ENCODE peak calls at places on chromosomes 4 and X, in eight cellular contexts. N is PC-9, E is fibroblast of lung, F is hepatocyte, P is GM12878, T is IMR-90, Y is MM.1S, D is GM23248. C is an unnamed sample. For H3K9me3, the result is how much of the 10 kb centered on the place peaks cover.

GRCh38 chrX:114841051-114841450 is 176.4 kb downstream of the IL13RA2 start:
- DNase-seq in P (no peak), F (no peak), Y (no peak), E (no peak), D (peak), T (peak), N (no peak), C (peak)

GRCh38 chr4:40718571-40718970 is 31.2 kb upstream of the NSUN7 start:
- DNase-seq in T (no peak), D (no peak), E (no peak), P (no peak), F (peak), Y (peak), N (peak), C (no peak)

GRCh38 chr4:188158336-188158735 is 19.1 kb downstream of the TRIML1 start:
- DNase-seq in F (no peak), D (no peak), Y (no peak), E (no peak), N (no peak), T (no peak), P (no peak), C (no peak)

GRCh38 chr4:94939791-94940530 is 182.2 kb downstream of the BMPR1B start:
- DNase-seq in P (no peak), T (peak), Y (no peak), D (no peak), F (no peak), E (peak), N (no peak), C (no peak)

GRCh38 chr4:130479020-130479419 is 1383.1 kb downstream of the C4orf33 start:
- DNase-seq in N (no peak), Y (no peak), E (peak), D (peak), F (no peak), T (peak), P (no peak), C (peak)

GRCh38 chr4:145920205-145920604 is 18.4 kb downstream of the ZNF827 start:
- DNase-seq in D (peak), N (no peak), P (no peak), E (peak), T (peak), F (no peak), Y (no peak), C (peak)

GRCh38 chrX:27307546-27307945 is 155.6 kb downstream of the PPP4R3C start:
- DNase-seq in N (no peak), T (no peak), P (no peak), D (no peak), E (no peak), Y (no peak), F (no peak), C (no peak)

GRCh38 chrX:144896323-144896722 is 351.0 kb upstream of the SPANXN1 start:
- DNase-seq in T (no peak), E (no peak), Y (peak), F (peak), P (no peak), D (peak), N (no peak), C (peak)

GRCh38 chrX:13120017-13120416 is 75.6 kb upstream of the FAM9C start:
- DNase-seq in F (peak), D (peak), N (peak), P (no peak), T (peak), E (peak), Y (no peak), C (no peak)

GRCh38 chrX:69993494-69993893 is 56.2 kb downstream of the AWAT2 start:
- DNase-seq in N (no peak), F (no peak), D (no peak), T (no peak), P (no peak), E (no peak), Y (no peak), C (no peak)

GRCh38 chr4:39541987-39542632 is 14.9 kb upstream of the UGDH start:
- DNase-seq in Y (no peak), T (no peak), N (no peak), F (peak), P (no peak), E (no peak), D (no peak), C (no peak)

GRCh38 chr4:183333983-183334382 is 11.8 kb upstream of the CLDN24 start:
- DNase-seq in D (no peak), Y (no peak), E (no peak), F (peak), P (no peak), T (peak), N (no peak), C (peak)

GRCh38 chrX:68930576-68931317 is 101.9 kb downstream of the EFNB1 start:
- DNase-seq in D (no peak), Y (no peak), E (no peak), N (peak), F (no peak), P (no peak), T (no peak), C (no peak)

DNA sequence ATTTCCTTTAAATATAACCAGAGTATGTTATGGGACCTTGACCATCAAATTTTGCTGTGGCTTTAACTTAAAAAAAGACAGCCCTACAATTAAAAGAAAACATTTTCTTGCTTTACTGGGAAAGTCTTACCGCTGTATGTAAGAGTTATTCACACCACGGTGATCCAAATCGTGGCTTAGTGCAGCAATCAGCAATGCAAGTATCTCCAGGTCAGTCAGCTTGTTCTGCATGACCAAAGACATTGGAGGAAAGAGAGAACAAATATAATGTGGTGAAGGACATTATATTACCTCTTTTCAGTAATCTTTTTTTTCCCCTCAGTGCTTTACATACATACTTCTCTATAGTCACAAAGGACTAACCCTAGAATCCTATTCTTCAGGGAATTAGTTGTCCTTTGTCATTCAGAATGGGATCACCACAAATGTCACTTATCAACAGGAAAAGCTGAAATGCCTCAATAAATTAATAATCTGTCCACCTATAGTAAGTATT is 109.6 kb downstream of the PDE5A start:
- DNase-seq in T (no peak), F (no peak), D (no peak), Y (no peak), N (no peak), E (no peak), P (no peak), C (no peak)
- H3K27ac ChIP-seq in T (peak), F (no peak), D (no peak), Y (no peak), N (no peak), E (no peak), P (no peak), C (no peak)

DNA sequence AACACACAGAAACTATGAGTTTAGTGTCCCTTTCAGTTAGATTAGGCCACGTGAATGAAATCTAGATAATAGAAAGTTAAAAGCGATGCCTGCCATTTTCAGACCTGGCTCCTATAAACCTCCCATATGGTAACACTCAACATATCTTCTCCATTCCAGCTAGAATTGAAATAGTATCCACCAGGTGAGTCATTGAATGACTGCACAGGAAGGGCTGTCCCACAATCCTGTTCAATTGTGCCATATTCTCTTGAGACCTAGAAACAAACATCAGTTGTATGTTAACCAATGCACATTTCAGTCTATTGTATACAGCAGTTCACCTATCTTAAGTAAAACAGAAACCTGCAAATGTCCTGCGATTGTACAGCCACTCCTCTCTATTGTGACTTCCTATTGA is 659.3 kb upstream of the SLIT2 start:
- DNase-seq in T (peak), F (no peak), N (no peak), D (peak), E (no peak), P (no peak), Y (no peak), C (no peak)
- H3K9me3 ChIP-seq in T (under half), F (under half), N (under half), D (under half), E (under half), P (under half), Y (under half), C (under half)

GRCh38 chr4:147480502-147480890 is 401 bp upstream of the EDNRA start:
- DNase-seq in P (no peak), D (no peak), T (no peak), E (no peak), F (no peak), Y (no peak), N (no peak), C (no peak)
- H2AFZ ChIP-seq in P (no peak), D (peak), T (peak), E (peak), F (peak), Y (no peak), N (peak), C (peak)

GRCh38 chrX:110181459-110182137 is 136.3 kb downstream of the AMMECR1 start:
- DNase-seq in F (no peak), N (no peak), D (no peak), E (no peak), T (no peak), P (no peak), Y (no peak), C (no peak)
- H3K27ac ChIP-seq in F (no peak), N (peak), D (peak), E (no peak), T (no peak), P (no peak), Y (no peak), C (peak)

DNA sequence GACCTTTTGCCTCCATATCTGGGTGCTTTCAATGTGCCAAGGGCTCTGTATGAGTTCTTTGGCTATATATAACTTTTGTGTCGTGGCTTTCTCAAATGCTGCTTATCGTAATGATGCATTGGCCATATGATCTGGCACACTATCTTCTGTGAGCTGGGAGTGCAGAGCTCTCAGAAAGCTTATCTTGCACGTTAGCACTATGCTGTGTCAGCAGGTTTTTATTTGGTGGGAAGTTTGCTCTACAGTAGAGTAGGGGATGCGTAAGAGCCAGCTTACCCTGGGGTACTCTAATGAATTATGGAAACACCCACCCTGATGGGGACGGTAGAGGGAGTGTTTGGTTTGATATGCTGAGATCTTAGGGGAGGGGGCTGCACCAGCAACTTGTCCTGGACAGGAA is 119.6 kb downstream of the FAAH2 start:
- DNase-seq in N (no peak), P (no peak), F (no peak), T (no peak), E (no peak), Y (no peak), D (no peak), C (no peak)
- H3K9me3 ChIP-seq in N (under half), P (under half), F (under half), T (under half), E (under half), Y (under half), D (under half), C (under half)

C was measured in mammary epithelial cell.